ENCODE peak calls at places on chromosome 20, in four cellular contexts. Y is Calu3, W is HTR-8/SVneo, R is Karpas-422. V is an unnamed sample.

GRCh38 chr20:46218656-46219055 is 89.6 kb downstream of the CDH22 start:
- DNase-seq in Y (no peak), W (no peak), R (no peak), V (no peak)

GRCh38 chr20:39588148-39588757 is 626.1 kb downstream of the DHX35 start:
- DNase-seq in Y (no peak), W (no peak), R (no peak), V (no peak)

GRCh38 chr20:24917797-24918578 is 31.1 kb upstream of the CST7 start:
- DNase-seq in Y (peak), W (peak), R (peak), V (no peak)

GRCh38 chr20:18822832-18823231 is 9.2 kb downstream of the SCP2D1 start:
- DNase-seq in Y (no peak), W (no peak), R (no peak), V (no peak)

GRCh38 chr20:58078741-58079522 is 149.5 kb downstream of the ANKRD60 start:
- DNase-seq in Y (peak), W (peak), R (no peak), V (no peak)

GRCh38 chr20:19812696-19813095 is 54.6 kb downstream of the RIN2 start:
- DNase-seq in Y (no peak), W (no peak), R (no peak), V (no peak)

GRCh38 chr20:31606928-31607639 is 2.0 kb downstream of the ID1 start:
- DNase-seq in Y (peak), W (no peak), R (no peak), V (no peak)

GRCh38 chr20:32444474-32445220 is 86.5 kb downstream of the ASXL1 start:
- DNase-seq in Y (no peak), W (no peak), R (no peak), V (no peak)

GRCh38 chr20:58743076-58743566 is 50.5 kb downstream of the NPEPL1 start:
- DNase-seq in Y (no peak), W (no peak), R (no peak), V (no peak)

GRCh38 chr20:47013606-47014005 is 119.0 kb downstream of the EYA2 start:
- DNase-seq in Y (no peak), W (no peak), R (no peak), V (no peak)

GRCh38 chr20:62732766-62733165 is 24.1 kb downstream of the NTSR1 start:
- DNase-seq in Y (no peak), W (no peak), R (no peak), V (no peak)

GRCh38 chr20:41482647-41483552 is 116.3 kb upstream of the EMILIN3 start:
- DNase-seq in Y (no peak), W (peak), R (no peak), V (no peak)

GRCh38 chr20:408843-409696 is 971 bp downstream of the RBCK1 start:
- DNase-seq in Y (no peak), W (no peak), R (peak), V (no peak)

GRCh38 chr20:54535045-54535444 is 59.7 kb downstream of the DOK5 start:
- DNase-seq in Y (no peak), W (no peak), R (no peak), V (no peak)

GRCh38 chr20:3164763-3165410 is 5.2 kb upstream of the FASTKD5 start:
- DNase-seq in Y (no peak), W (no peak), R (no peak), V (no peak)

GRCh38 chr20:14291502-14291901 is 45.9 kb downstream of the FLRT3 start:
- DNase-seq in Y (no peak), W (no peak), R (no peak), V (no peak)

GRCh38 chr20:47099093-47099492 is 204.4 kb downstream of the EYA2 start:
- DNase-seq in Y (no peak), W (no peak), R (no peak), V (no peak)

GRCh38 chr20:3797592-3798404 is 1.7 kb downstream of the CDC25B start:
- DNase-seq in Y (no peak), W (no peak), R (no peak), V (peak)

GRCh38 chr20:9143926-9144325 is 75.0 kb downstream of the PLCB4 start:
- DNase-seq in Y (no peak), W (no peak), R (no peak), V (no peak)

GRCh38 chr20:50281831-50282591 is 91.4 kb downstream of the CEBPB start:
- DNase-seq in Y (no peak), W (no peak), R (peak), V (no peak)

GRCh38 chr20:44723798-44724362 is 8.7 kb downstream of the CCN5 start:
- DNase-seq in Y (no peak), W (no peak), R (no peak), V (no peak)

GRCh38 chr20:25071722-25072121 is 10.2 kb downstream of the VSX1 start:
- DNase-seq in Y (no peak), W (no peak), R (no peak), V (no peak)

GRCh38 chr20:62065669-62066338 is at the start of gene TAF4:
- DNase-seq in Y (peak), W (peak), R (peak), V (peak)

GRCh38 chr20:21234324-21234723 is 68.8 kb upstream of the XRN2 start:
- DNase-seq in Y (no peak), W (no peak), R (no peak), V (no peak)

GRCh38 chr20:45917790-45918141 is 5.8 kb upstream of the PLTP start:
- DNase-seq in Y (no peak), W (no peak), R (no peak), V (no peak)

GRCh38 chr20:63403403-63404105 is 42.4 kb upstream of the CHRNA4 start:
- DNase-seq in Y (no peak), W (no peak), R (no peak), V (no peak)

GRCh38 chr20:62665153-62665754 is 23.0 kb downstream of the SLCO4A1 start:
- DNase-seq in Y (no peak), W (no peak), R (no peak), V (no peak)

GRCh38 chr20:17500271-17500670 is 30.9 kb downstream of the BFSP1 start:
- DNase-seq in Y (no peak), W (no peak), R (no peak), V (no peak)

GRCh38 chr20:58550661-58551060 is 35.5 kb upstream of the APCDD1L start:
- DNase-seq in Y (no peak), W (peak), R (no peak), V (no peak)

GRCh38 chr20:3106658-3107463 is 22.3 kb upstream of the AVP start:
- DNase-seq in Y (no peak), W (no peak), R (no peak), V (no peak)

V was measured in T-helper 22 cell.